ENCODE peak calls at places on chromosomes 6 and 20, in six cellular contexts. T, J, F, I, B and E are unnamed samples.

GRCh38 chr6:72940265-72940664 is 285.0 kb downstream of the KHDC1L start:
- DNase-seq in T (no peak), J (no peak), F (no peak), I (no peak), B (no peak), E (no peak)

GRCh38 chr6:114887037-114887436 is 544.2 kb upstream of the HS3ST5 start:
- DNase-seq in T (no peak), J (no peak), F (no peak), I (no peak), B (no peak), E (no peak)

GRCh38 chr20:54275359-54276108 is 67.6 kb downstream of the PFDN4 start:
- DNase-seq in T (no peak), J (no peak), F (no peak), I (no peak), B (no peak), E (no peak)

GRCh38 chr6:81093046-81093445 is 659.4 kb downstream of the TENT5A start:
- DNase-seq in T (no peak), J (no peak), F (no peak), I (no peak), B (peak; percentile 18), E (peak; percentile 64)

GRCh38 chr20:44439318-44439717 is 36.4 kb upstream of the TTPAL start:
- DNase-seq in T (no peak), J (no peak), F (no peak), I (no peak), B (no peak), E (no peak)

GRCh38 chr6:56345539-56346090 is 98.2 kb upstream of the COL21A1 start:
- DNase-seq in T (no peak), J (no peak), F (no peak), I (no peak), B (no peak), E (no peak)

GRCh38 chr6:2765896-2766766 is 938 bp downstream of the WRNIP1 start:
- DNase-seq in T (peak; percentile 32), J (peak; percentile 83), F (peak; percentile 29), I (peak; percentile 67), B (peak; percentile 39), E (peak; percentile 44)

GRCh38 chr6:148760568-148761531 is 14.0 kb downstream of the UST start:
- DNase-seq in T (peak; percentile 30), J (no peak), F (no peak), I (peak; percentile 92), B (peak; percentile 96), E (peak; percentile 90)

GRCh38 chr20:7585126-7585679 is 355.1 kb downstream of the HAO1 start:
- DNase-seq in T (no peak), J (no peak), F (no peak), I (no peak), B (no peak), E (no peak)

GRCh38 chr20:12970372-12970821 is 38.4 kb upstream of the SPTLC3 start:
- DNase-seq in T (no peak), J (no peak), F (peak; percentile 35), I (peak; percentile 53), B (peak; percentile 74), E (peak; percentile 69)

GRCh38 chr6:108995296-108995695 is 99.3 kb downstream of the SESN1 start:
- DNase-seq in T (no peak), J (no peak), F (no peak), I (no peak), B (no peak), E (no peak)

GRCh38 chr20:44720617-44720993 is 5.4 kb downstream of the CCN5 start:
- DNase-seq in T (peak; percentile 83), J (peak; percentile 62), F (no peak), I (no peak), B (peak; percentile 58), E (peak; percentile 56)

GRCh38 chr20:38050691-38051090 is 17.1 kb downstream of the RPRD1B start:
- DNase-seq in T (no peak), J (no peak), F (no peak), I (no peak), B (peak; percentile 27), E (no peak)

GRCh38 chr20:38764563-38765355 is 16.5 kb downstream of the ACTR5 start:
- DNase-seq in T (no peak), J (no peak), F (no peak), I (peak; percentile 70), B (peak; percentile 87), E (peak; percentile 84)

GRCh38 chr6:111880181-111880944 is 7.1 kb upstream of the FYN start:
- DNase-seq in T (no peak), J (no peak), F (no peak), I (no peak), B (no peak), E (peak; percentile 5)

GRCh38 chr20:10213526-10213925 is 5.1 kb upstream of the SNAP25 start:
- DNase-seq in T (no peak), J (no peak), F (no peak), I (no peak), B (no peak), E (no peak)

GRCh38 chr6:137313928-137314855 is 95.0 kb upstream of the IFNGR1 start:
- DNase-seq in T (peak; percentile 46), J (peak; percentile 64), F (peak; percentile 72), I (peak; percentile 87), B (peak; percentile 79), E (peak; percentile 68)

GRCh38 chr6:73585566-73586415 is 65.0 kb upstream of the EEF1A1 start:
- DNase-seq in T (peak; percentile 40), J (no peak), F (peak; percentile 46), I (peak; percentile 90), B (peak; percentile 83), E (peak; percentile 97)

GRCh38 chr6:170545405-170545804 is 7.7 kb downstream of the PSMB1 start:
- DNase-seq in T (no peak), J (no peak), F (no peak), I (no peak), B (peak; percentile 48), E (no peak)

GRCh38 chr6:30260036-30260504 is 46.9 kb upstream of the TRIM26 start:
- DNase-seq in T (no peak), J (no peak), F (no peak), I (peak; percentile 8), B (peak; percentile 17), E (peak; percentile 16)

GRCh38 chr6:15791401-15792137 is 128.7 kb upstream of the DTNBP1 start:
- DNase-seq in T (no peak), J (no peak), F (no peak), I (no peak), B (no peak), E (no peak)
- H3K4me3 ChIP-seq in T (no peak overlapping the region), J (no peak overlapping the region), F (no peak overlapping the region), I (no peak overlapping the region), B (no peak overlapping the region), E (no peak overlapping the region)

GRCh38 chr20:56974499-56975250 is 291.8 kb downstream of the BMP7 start:
- DNase-seq in T (peak; percentile 68), J (no peak), F (peak; percentile 77), I (peak; percentile 90), B (peak; percentile 45), E (peak; percentile 66)
- TF ChIP-seq CTCF in T (peak; percentile 49), J (peak; percentile 64), F (peak; percentile 90), I (peak; percentile 85), B (peak; percentile 63), E (peak; percentile 81)

GRCh38 chr6:99422912-99423311 is 2.2 kb downstream of the PNISR start:
- DNase-seq in T (no peak), J (no peak), F (no peak), I (no peak), B (no peak), E (no peak)
- H3K4me3 ChIP-seq in T (no peak overlapping the region), J (no peak overlapping the region), F (no peak overlapping the region), I (peak overlapping the region; percentile 98), B (peak overlapping the region; percentile 68), E (no peak overlapping the region)

DNA sequence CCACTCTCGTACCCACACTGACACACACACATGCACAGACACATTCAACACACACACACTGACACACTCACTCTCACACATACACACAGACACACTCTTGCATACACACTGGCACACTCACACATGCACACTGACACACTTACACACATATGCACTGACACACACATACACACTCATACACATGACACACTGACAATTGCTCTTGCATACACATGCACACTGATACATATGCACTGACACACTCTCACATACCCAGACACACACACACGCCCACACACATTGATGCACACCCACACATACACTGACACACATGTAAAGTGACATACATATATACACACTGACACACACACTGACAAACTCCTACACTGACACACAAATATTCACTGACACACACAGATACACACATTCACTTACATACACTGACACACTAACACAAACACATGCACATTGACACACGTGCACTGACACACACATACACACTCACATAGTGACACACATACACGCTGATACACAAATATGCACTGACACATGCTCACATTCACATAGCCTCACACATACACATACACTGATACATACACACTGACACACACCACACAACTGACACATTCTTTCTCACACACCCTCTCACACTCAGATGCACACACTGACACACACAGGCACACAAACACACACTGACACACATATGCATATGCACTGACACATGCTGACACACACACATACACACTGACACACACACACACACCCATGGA is 236.8 kb downstream of the LRFN2 start:
- DNase-seq in T (no peak), J (no peak), F (no peak), I (no peak), B (no peak), E (no peak)
- TF ChIP-seq CTCF in T (no peak), J (no peak), F (no peak), I (no peak), B (no peak), E (no peak)

GRCh38 chr6:138540468-138540867 is 41.2 kb upstream of the NHSL1 start:
- DNase-seq in T (no peak), J (no peak), F (no peak), I (no peak), B (peak; percentile 88), E (peak; percentile 91)

GRCh38 chr6:138544521-138544920 is 45.2 kb upstream of the NHSL1 start:
- DNase-seq in T (no peak), J (no peak), F (no peak), I (no peak), B (no peak), E (no peak)

GRCh38 chr6:138543648-138544047 is 44.4 kb upstream of the NHSL1 start:
- DNase-seq in T (no peak), J (no peak), F (no peak), I (no peak), B (no peak), E (no peak)

GRCh38 chr6:138539882-138540281 is 40.6 kb upstream of the NHSL1 start:
- DNase-seq in T (no peak), J (no peak), F (no peak), I (no peak), B (no peak), E (no peak)

GRCh38 chr6:138541793-138542481 is 42.6 kb upstream of the NHSL1 start:
- DNase-seq in T (no peak), J (no peak), F (no peak), I (no peak), B (no peak), E (peak; percentile 77)
- H3K4me3 ChIP-seq in T (peak overlapping the region; percentile 0), J (no peak overlapping the region), F (no peak overlapping the region), I (no peak overlapping the region), B (peak overlapping the region; percentile 4), E (no peak overlapping the region)

GRCh38 chr6:811806-812205 is 118.9 kb upstream of the EXOC2 start:
- DNase-seq in T (no peak), J (no peak), F (no peak), I (no peak), B (peak; percentile 14), E (no peak)
- TF ChIP-seq CTCF in T (no peak), J (no peak), F (no peak), I (no peak), B (no peak), E (no peak)